ENCODE peak calls at places on chromosomes 3 and 15, in five cellular contexts. V, N, W, Q and R are unnamed samples.

GRCh38 chr15:100211855-100212850 is 129.6 kb downstream of the ADAMTS17 start:
- DNase-seq in V (no peak), N (no peak), W (no peak), Q (no peak), R (no peak)

GRCh38 chr3:157789162-157789561 is 285.9 kb upstream of the VEPH1 start:
- DNase-seq in V (no peak), N (no peak), W (no peak), Q (no peak), R (no peak)

GRCh38 chr3:159977295-159977694 is 11.3 kb upstream of the IL12A start:
- DNase-seq in V (no peak), N (no peak), W (no peak), Q (no peak), R (no peak)

GRCh38 chr3:32457971-32458471 is 44.6 kb downstream of the CMTM6 start:
- DNase-seq in V (peak; percentile 70), N (no peak), W (no peak), Q (peak; percentile 12), R (no peak)

GRCh38 chr15:43463542-43463941 is 29.4 kb downstream of the TP53BP1 start:
- DNase-seq in V (no peak), N (no peak), W (no peak), Q (no peak), R (no peak)

GRCh38 chr3:127690823-127691452 is 18.2 kb downstream of the ABTB1 start:
- DNase-seq in V (no peak), N (peak; percentile 78), W (no peak), Q (peak; percentile 50), R (peak; percentile 38)

GRCh38 chr3:53744351-53744750 is 101.9 kb downstream of the CHDH start:
- DNase-seq in V (no peak), N (no peak), W (no peak), Q (peak; percentile 75), R (no peak)

GRCh38 chr15:89399390-89400120 is 64.9 kb upstream of the POLG start:
- DNase-seq in V (no peak), N (peak; percentile 53), W (peak; percentile 48), Q (peak; percentile 66), R (no peak)

GRCh38 chr3:184177331-184177731 is 2.7 kb downstream of the AP2M1 start:
- DNase-seq in V (no peak), N (peak; percentile 55), W (no peak), Q (no peak), R (no peak)

GRCh38 chr3:59631482-59631881 is 581.7 kb upstream of the CFAP20DC start:
- DNase-seq in V (no peak), N (no peak), W (no peak), Q (no peak), R (no peak)

GRCh38 chr15:57290826-57291225 is 85.5 kb upstream of the CGNL1 start:
- DNase-seq in V (no peak), N (no peak), W (no peak), Q (no peak), R (no peak)

GRCh38 chr15:51137024-51137423 is 42.3 kb upstream of the TNFAIP8L3 start:
- DNase-seq in V (no peak), N (no peak), W (no peak), Q (no peak), R (no peak)

GRCh38 chr3:45575491-45575923 is 19.0 kb upstream of the LIMD1 start:
- DNase-seq in V (no peak), N (no peak), W (no peak), Q (no peak), R (no peak)

GRCh38 chr15:77083381-77084160 is 12.7 kb upstream of the TSPAN3 start:
- DNase-seq in V (peak; percentile 47), N (peak; percentile 91), W (peak; percentile 42), Q (peak; percentile 96), R (peak; percentile 77)

GRCh38 chr15:42348083-42348482 is 11.2 kb upstream of the CAPN3 start:
- DNase-seq in V (no peak), N (no peak), W (no peak), Q (no peak), R (no peak)

GRCh38 chr15:82044373-82045178 is 1.2 kb downstream of the MEX3B start:
- DNase-seq in V (peak; percentile 58), N (peak; percentile 79), W (peak; percentile 57), Q (peak; percentile 56), R (peak; percentile 44)

GRCh38 chr15:78927077-78927790 is 17.6 kb downstream of the CTSH start:
- DNase-seq in V (no peak), N (no peak), W (no peak), Q (no peak), R (no peak)

GRCh38 chr15:89490081-89490480 is 6.3 kb downstream of the RHCG start:
- DNase-seq in V (no peak), N (no peak), W (no peak), Q (no peak), R (no peak)

GRCh38 chr3:100561459-100562158 is 47.8 kb upstream of the ADGRG7 start:
- DNase-seq in V (no peak), N (no peak), W (no peak), Q (no peak), R (no peak)

GRCh38 chr3:61562042-61562809 is 855 bp downstream of the PTPRG start:
- DNase-seq in V (no peak), N (peak; percentile 74), W (peak; percentile 14), Q (no peak), R (peak; percentile 38)